ENCODE peak calls at places on chromosomes 1 and 21, in nine cellular contexts. I, A, X, M, S, L, R, H and V are unnamed samples.

GRCh38 chr1:228280106-228280901 is 72.5 kb downstream of the OBSCN start:
- DNase-seq in H (no peak), L (no peak), S (no peak), I (no peak), M (no peak), A (no peak), X (no peak), R (no peak), V (no peak)

GRCh38 chr21:42337830-42338729 is 12.7 kb downstream of the TFF2 start:
- DNase-seq in H (peak; percentile 70), R (peak; percentile 55), L (no peak), S (peak; percentile 94), X (no peak), I (peak; percentile 15), M (peak; percentile 65), A (peak; percentile 5), V (peak; percentile 11)

GRCh38 chr1:1347663-1348419 is 1.4 kb downstream of the DVL1 start:
- DNase-seq in M (peak; percentile 80), R (no peak), S (no peak), L (no peak), H (peak; percentile 72), X (peak; percentile 54), I (no peak), A (no peak), V (no peak)

GRCh38 chr1:155001438-155001687 is 1.2 kb upstream of the ZBTB7B start:
- DNase-seq in R (no peak), A (no peak), S (no peak), L (no peak), X (no peak), M (no peak), I (no peak), H (no peak), V (no peak)

GRCh38 chr1:61092643-61093042 is 10.3 kb downstream of the NFIA start:
- DNase-seq in A (no peak), H (no peak), S (no peak), M (no peak), R (no peak), X (no peak), I (no peak), L (no peak), V (no peak)

GRCh38 chr1:218810336-218810735 is 363.3 kb upstream of the LYPLAL1 start:
- DNase-seq in X (no peak), M (no peak), R (no peak), S (no peak), H (no peak), A (no peak), I (no peak), L (no peak), V (no peak)

GRCh38 chr1:59481915-59482505 is 185.1 kb downstream of the FGGY start:
- DNase-seq in M (no peak), H (no peak), A (no peak), I (no peak), S (no peak), X (no peak), L (no peak), R (no peak), V (no peak)

GRCh38 chr1:226034482-226034881 is 28.0 kb upstream of the H3-3A start:
- DNase-seq in L (no peak), X (no peak), R (no peak), M (peak; percentile 45), I (no peak), H (peak; percentile 32), A (no peak), S (no peak), V (peak; percentile 82)

GRCh38 chr1:21705303-21705980 is 36.3 kb upstream of the RAP1GAP start:
- DNase-seq in S (no peak), X (no peak), H (peak; percentile 42), L (no peak), M (no peak), I (no peak), A (no peak), R (no peak), V (no peak)

GRCh38 chr1:21706151-21706835 is 37.1 kb upstream of the RAP1GAP start:
- DNase-seq in L (no peak), X (no peak), R (no peak), H (peak; percentile 25), A (no peak), I (no peak), S (peak; percentile 75), M (no peak), V (peak; percentile 85)

GRCh38 chr1:21704055-21704660 is 35.0 kb upstream of the RAP1GAP start:
- DNase-seq in S (no peak), M (no peak), H (no peak), R (no peak), X (no peak), L (no peak), A (no peak), I (no peak), V (no peak)

GRCh38 chr1:21707891-21708290 is 38.7 kb upstream of the RAP1GAP start:
- DNase-seq in X (no peak), R (no peak), L (no peak), M (no peak), I (no peak), H (no peak), A (no peak), S (no peak), V (no peak)

DNA sequence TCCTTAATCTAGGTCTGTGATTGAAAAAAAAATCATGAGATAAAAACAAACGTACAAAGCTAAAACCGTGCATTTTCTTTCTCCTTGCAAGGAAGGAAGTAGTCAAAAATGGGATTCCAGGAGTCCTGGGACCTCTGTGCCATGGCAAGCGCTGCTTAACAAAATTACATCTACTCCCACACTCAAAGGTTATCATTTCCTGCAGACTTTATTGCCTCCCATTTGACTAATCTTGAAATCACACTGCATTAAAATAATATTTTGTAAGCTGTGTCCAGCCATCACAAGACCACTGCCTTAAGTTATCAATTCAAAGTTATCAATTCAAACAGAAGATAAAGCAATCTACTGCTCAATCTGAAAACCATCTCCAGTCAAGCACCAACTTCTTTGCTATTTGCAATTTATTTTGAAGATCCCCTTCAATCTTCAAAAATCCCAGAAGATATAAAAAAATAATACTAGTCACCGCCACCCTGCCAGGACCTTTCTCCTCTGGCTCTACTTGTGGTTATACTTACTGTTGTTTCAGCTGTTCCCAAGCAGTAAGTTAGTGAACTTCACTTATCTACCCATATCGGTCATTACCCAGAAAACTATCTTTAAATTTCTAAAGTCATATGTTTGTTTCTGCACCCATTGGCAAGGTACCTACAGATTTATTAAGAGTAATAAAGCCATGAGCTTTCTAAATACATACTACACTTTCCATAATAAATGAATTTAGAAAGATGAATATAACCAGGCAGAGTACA is 38.1 kb upstream of the RAP1GAP start:
- DNase-seq in L (no peak), A (no peak), R (no peak), I (no peak), M (no peak), X (no peak), H (no peak), S (no peak), V (no peak)
- TF ChIP-seq REST in L (no peak), A (no peak), R (no peak), I (no peak), M (no peak), X (no peak), H (no peak), S (no peak), V (no peak)

GRCh38 chr1:70426154-70427131 is 15.4 kb downstream of the CTH start:
- DNase-seq in R (no peak), S (no peak), L (no peak), M (no peak), X (no peak), H (no peak), A (no peak), I (no peak), V (no peak)
- TF ChIP-seq REST in R (no peak), S (no peak), L (no peak), M (no peak), X (no peak), H (no peak), A (no peak), I (no peak), V (no peak)

GRCh38 chr1:13830170-13830569 is 130.2 kb downstream of the PRDM2 start:
- DNase-seq in H (no peak), R (peak; percentile 1), A (no peak), X (no peak), M (no peak), L (no peak), S (no peak), I (no peak), V (no peak)

GRCh38 chr1:13829152-13829769 is 129.3 kb downstream of the PRDM2 start:
- DNase-seq in M (peak; percentile 6), R (peak; percentile 5), L (no peak), A (no peak), X (peak; percentile 23), H (no peak), I (no peak), S (no peak), V (no peak)

GRCh38 chr1:13826591-13826990 is 126.6 kb downstream of the PRDM2 start:
- DNase-seq in R (no peak), S (no peak), X (no peak), A (no peak), I (no peak), L (no peak), H (no peak), M (no peak), V (no peak)

GRCh38 chr1:13830616-13831280 is 130.8 kb downstream of the PRDM2 start:
- DNase-seq in S (no peak), I (no peak), R (peak; percentile 1), X (no peak), M (no peak), L (no peak), A (no peak), H (no peak), V (no peak)

DNA sequence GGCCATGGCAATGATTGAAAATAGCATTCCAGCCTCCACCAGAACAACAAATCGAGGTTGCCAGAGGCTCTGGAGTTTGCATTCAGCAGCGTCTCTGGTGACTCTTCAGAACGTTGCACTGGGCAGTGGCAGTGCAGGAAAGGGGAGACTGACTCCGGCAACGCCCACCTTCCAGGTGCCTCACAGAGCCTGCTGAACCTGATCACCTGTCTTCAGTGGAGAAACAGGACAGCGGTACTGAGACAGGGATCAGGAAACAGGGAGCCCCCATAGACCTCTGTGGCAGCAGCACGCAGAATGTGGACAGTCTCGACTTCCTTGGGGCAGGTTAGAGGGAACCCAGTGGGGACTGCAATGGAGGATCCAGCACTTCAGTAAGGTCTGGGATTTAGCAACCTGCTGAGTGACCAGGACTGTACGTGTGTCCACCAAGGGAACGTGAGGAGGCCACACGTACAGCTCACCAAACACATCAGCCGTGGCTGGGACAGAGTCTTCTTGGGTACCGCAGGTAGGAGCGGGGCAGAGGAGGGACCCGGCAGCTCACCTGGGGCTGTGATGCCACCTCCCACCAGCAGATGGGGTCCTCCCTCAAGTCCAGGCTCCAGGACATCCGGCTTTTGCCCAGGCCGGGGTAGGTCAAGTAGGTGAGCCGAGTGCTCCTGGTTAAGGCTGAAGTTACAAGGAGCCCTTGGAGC is 128.6 kb downstream of the PRDM2 start:
- DNase-seq in R (peak; percentile 67), A (peak; percentile 19), I (no peak), S (peak; percentile 87), H (peak; percentile 23), X (peak; percentile 43), M (peak; percentile 76), L (no peak), V (no peak)
- TF ChIP-seq REST in R (no peak), A (no peak), I (no peak), S (no peak), H (no peak), X (no peak), M (no peak), L (no peak), V (no peak)

DNA sequence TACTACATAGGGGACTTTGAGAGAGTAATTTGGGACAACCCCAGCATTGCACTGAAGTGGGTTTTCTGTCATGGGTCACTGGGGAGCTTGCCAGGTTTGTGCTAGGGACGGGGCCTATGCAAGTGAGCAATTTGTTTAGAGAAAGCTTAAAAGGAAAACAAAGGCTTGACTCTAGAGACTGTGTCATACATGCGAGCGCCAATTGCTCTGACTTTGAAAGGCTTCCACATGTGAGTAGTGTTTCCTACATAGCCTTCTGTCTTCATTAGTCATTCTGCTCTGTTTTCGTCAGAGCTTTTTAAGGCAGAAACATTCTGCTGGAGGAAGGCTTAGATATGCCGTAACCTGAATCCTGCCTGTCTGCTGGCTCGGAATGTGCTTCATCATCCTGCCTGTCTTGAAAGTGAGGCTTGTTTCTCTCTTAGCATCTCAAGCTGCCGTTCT is 28.4 kb downstream of the TRIM45 start:
- DNase-seq in M (peak; percentile 69), H (no peak), X (no peak), R (no peak), I (no peak), S (peak; percentile 69), L (no peak), A (no peak), V (no peak)
- TF ChIP-seq REST in M (no peak), H (no peak), X (no peak), R (no peak), I (no peak), S (no peak), L (no peak), A (no peak), V (no peak)